ENCODE peak calls at places on chromosomes 4 and X, in five cellular contexts. One of them, this sample, is unnamed.

GRCh38 chr4:123256006-123256405 is 140.6 kb upstream of the SPRY1 start:
- DNase-seq in activated CD4-positive, alpha-beta T cell treated with anti-CD3 and anti-CD28 coated beads for 48 hours: no peak
- DNase-seq in activated T-helper 1 cell treated with anti-CD3 and anti-CD28 coated beads, Interleukin-12 subunit alpha, Interleukin-12 subunit beta, Interleukin-2, Interleukin-4 antibody, amounts not matched to agents 30 ng/mL and 10 ng/mL and 1 ng/mL, durations not matched to agents 14 hours and 24 hours and 36 hours: no peak
- DNase-seq in GF-D8: no peak
- DNase-seq in RPMI7951: no peak
- DNase-seq in this sample: no peak

GRCh38 chrX:43881410-43882293 is 598 bp downstream of the MAOB start:
- DNase-seq in activated CD4-positive, alpha-beta T cell treated with anti-CD3 and anti-CD28 coated beads for 48 hours: no peak
- DNase-seq in activated T-helper 1 cell treated with anti-CD3 and anti-CD28 coated beads, Interleukin-12 subunit alpha, Interleukin-12 subunit beta, Interleukin-2, Interleukin-4 antibody, amounts not matched to agents 30 ng/mL and 10 ng/mL and 1 ng/mL, durations not matched to agents 14 hours and 24 hours and 36 hours: no peak
- DNase-seq in GF-D8: no peak
- DNase-seq in RPMI7951: no peak
- DNase-seq in this sample: no peak

GRCh38 chr4:73707918-73708577 is 32.3 kb upstream of the CXCL8 start:
- DNase-seq in activated CD4-positive, alpha-beta T cell treated with anti-CD3 and anti-CD28 coated beads for 48 hours: no peak
- DNase-seq in activated T-helper 1 cell treated with anti-CD3 and anti-CD28 coated beads, Interleukin-12 subunit alpha, Interleukin-12 subunit beta, Interleukin-2, Interleukin-4 antibody, amounts not matched to agents 30 ng/mL and 10 ng/mL and 1 ng/mL, durations not matched to agents 14 hours and 24 hours and 36 hours: no peak
- DNase-seq in GF-D8: peak; percentile 47
- DNase-seq in RPMI7951: peak; percentile 96
- DNase-seq in this sample: peak; percentile 88

GRCh38 chrX:69109706-69110635 is 55.3 kb downstream of the PJA1 start:
- DNase-seq in activated CD4-positive, alpha-beta T cell treated with anti-CD3 and anti-CD28 coated beads for 48 hours: no peak
- DNase-seq in activated T-helper 1 cell treated with anti-CD3 and anti-CD28 coated beads, Interleukin-12 subunit alpha, Interleukin-12 subunit beta, Interleukin-2, Interleukin-4 antibody, amounts not matched to agents 30 ng/mL and 10 ng/mL and 1 ng/mL, durations not matched to agents 14 hours and 24 hours and 36 hours: no peak
- DNase-seq in GF-D8: no peak
- DNase-seq in RPMI7951: peak; percentile 97
- DNase-seq in this sample: peak; percentile 42

GRCh38 chrX:111568356-111568755 is 56.9 kb downstream of the SERTM2 start:
- DNase-seq in activated CD4-positive, alpha-beta T cell treated with anti-CD3 and anti-CD28 coated beads for 48 hours: no peak
- DNase-seq in activated T-helper 1 cell treated with anti-CD3 and anti-CD28 coated beads, Interleukin-12 subunit alpha, Interleukin-12 subunit beta, Interleukin-2, Interleukin-4 antibody, amounts not matched to agents 30 ng/mL and 10 ng/mL and 1 ng/mL, durations not matched to agents 14 hours and 24 hours and 36 hours: no peak
- DNase-seq in GF-D8: no peak
- DNase-seq in RPMI7951: peak; percentile 16
- DNase-seq in this sample: peak; percentile 3

GRCh38 chrX:92283298-92283697 is 504.1 kb downstream of the PCDH11X start:
- DNase-seq in activated CD4-positive, alpha-beta T cell treated with anti-CD3 and anti-CD28 coated beads for 48 hours: no peak
- DNase-seq in activated T-helper 1 cell treated with anti-CD3 and anti-CD28 coated beads, Interleukin-12 subunit alpha, Interleukin-12 subunit beta, Interleukin-2, Interleukin-4 antibody, amounts not matched to agents 30 ng/mL and 10 ng/mL and 1 ng/mL, durations not matched to agents 14 hours and 24 hours and 36 hours: no peak
- DNase-seq in GF-D8: no peak
- DNase-seq in RPMI7951: no peak
- DNase-seq in this sample: no peak

GRCh38 chrX:30893206-30893605 is 4.2 kb upstream of the TAB3 start:
- DNase-seq in activated CD4-positive, alpha-beta T cell treated with anti-CD3 and anti-CD28 coated beads for 48 hours: no peak
- DNase-seq in activated T-helper 1 cell treated with anti-CD3 and anti-CD28 coated beads, Interleukin-12 subunit alpha, Interleukin-12 subunit beta, Interleukin-2, Interleukin-4 antibody, amounts not matched to agents 30 ng/mL and 10 ng/mL and 1 ng/mL, durations not matched to agents 14 hours and 24 hours and 36 hours: no peak
- DNase-seq in GF-D8: no peak
- DNase-seq in RPMI7951: no peak
- DNase-seq in this sample: peak; percentile 50

GRCh38 chrX:135707880-135708279 is 5.6 kb upstream of the CT45A1 start:
- DNase-seq in activated CD4-positive, alpha-beta T cell treated with anti-CD3 and anti-CD28 coated beads for 48 hours: peak; percentile 80
- DNase-seq in activated T-helper 1 cell treated with anti-CD3 and anti-CD28 coated beads, Interleukin-12 subunit alpha, Interleukin-12 subunit beta, Interleukin-2, Interleukin-4 antibody, amounts not matched to agents 30 ng/mL and 10 ng/mL and 1 ng/mL, durations not matched to agents 14 hours and 24 hours and 36 hours: no peak
- DNase-seq in GF-D8: no peak
- DNase-seq in RPMI7951: peak; percentile 16
- DNase-seq in this sample: peak; percentile 35

GRCh38 chr4:15543537-15544195 is 74.0 kb downstream of the CC2D2A start:
- DNase-seq in activated CD4-positive, alpha-beta T cell treated with anti-CD3 and anti-CD28 coated beads for 48 hours: no peak
- DNase-seq in activated T-helper 1 cell treated with anti-CD3 and anti-CD28 coated beads, Interleukin-12 subunit alpha, Interleukin-12 subunit beta, Interleukin-2, Interleukin-4 antibody, amounts not matched to agents 30 ng/mL and 10 ng/mL and 1 ng/mL, durations not matched to agents 14 hours and 24 hours and 36 hours: no peak
- DNase-seq in GF-D8: no peak
- DNase-seq in RPMI7951: no peak
- DNase-seq in this sample: no peak

GRCh38 chrX:46326161-46326560 is 219.1 kb downstream of the ZNF674 start:
- DNase-seq in activated CD4-positive, alpha-beta T cell treated with anti-CD3 and anti-CD28 coated beads for 48 hours: no peak
- DNase-seq in activated T-helper 1 cell treated with anti-CD3 and anti-CD28 coated beads, Interleukin-12 subunit alpha, Interleukin-12 subunit beta, Interleukin-2, Interleukin-4 antibody, amounts not matched to agents 30 ng/mL and 10 ng/mL and 1 ng/mL, durations not matched to agents 14 hours and 24 hours and 36 hours: no peak
- DNase-seq in GF-D8: no peak
- DNase-seq in RPMI7951: peak; percentile 68
- DNase-seq in this sample: peak; percentile 42

GRCh38 chr4:73998040-73999011 is at the start of gene CXCL5:
- DNase-seq in activated CD4-positive, alpha-beta T cell treated with anti-CD3 and anti-CD28 coated beads for 48 hours: no peak
- DNase-seq in activated T-helper 1 cell treated with anti-CD3 and anti-CD28 coated beads, Interleukin-12 subunit alpha, Interleukin-12 subunit beta, Interleukin-2, Interleukin-4 antibody, amounts not matched to agents 30 ng/mL and 10 ng/mL and 1 ng/mL, durations not matched to agents 14 hours and 24 hours and 36 hours: no peak
- DNase-seq in GF-D8: no peak
- DNase-seq in RPMI7951: peak; percentile 69
- DNase-seq in this sample: no peak

GRCh38 chr4:126790633-126791032 is 842.1 kb upstream of the INTU start:
- DNase-seq in activated CD4-positive, alpha-beta T cell treated with anti-CD3 and anti-CD28 coated beads for 48 hours: no peak
- DNase-seq in activated T-helper 1 cell treated with anti-CD3 and anti-CD28 coated beads, Interleukin-12 subunit alpha, Interleukin-12 subunit beta, Interleukin-2, Interleukin-4 antibody, amounts not matched to agents 30 ng/mL and 10 ng/mL and 1 ng/mL, durations not matched to agents 14 hours and 24 hours and 36 hours: no peak
- DNase-seq in GF-D8: no peak
- DNase-seq in RPMI7951: no peak
- DNase-seq in this sample: no peak

GRCh38 chrX:43481601-43482000 is 174.5 kb upstream of the MAOA start:
- DNase-seq in activated CD4-positive, alpha-beta T cell treated with anti-CD3 and anti-CD28 coated beads for 48 hours: no peak
- DNase-seq in activated T-helper 1 cell treated with anti-CD3 and anti-CD28 coated beads, Interleukin-12 subunit alpha, Interleukin-12 subunit beta, Interleukin-2, Interleukin-4 antibody, amounts not matched to agents 30 ng/mL and 10 ng/mL and 1 ng/mL, durations not matched to agents 14 hours and 24 hours and 36 hours: no peak
- DNase-seq in GF-D8: no peak
- DNase-seq in RPMI7951: no peak
- DNase-seq in this sample: no peak

GRCh38 chrX:71870337-71871098 is 40.1 kb upstream of the NHSL2 start:
- DNase-seq in activated CD4-positive, alpha-beta T cell treated with anti-CD3 and anti-CD28 coated beads for 48 hours: peak; percentile 28
- DNase-seq in activated T-helper 1 cell treated with anti-CD3 and anti-CD28 coated beads, Interleukin-12 subunit alpha, Interleukin-12 subunit beta, Interleukin-2, Interleukin-4 antibody, amounts not matched to agents 30 ng/mL and 10 ng/mL and 1 ng/mL, durations not matched to agents 14 hours and 24 hours and 36 hours: no peak
- DNase-seq in GF-D8: no peak
- DNase-seq in RPMI7951: peak; percentile 24
- DNase-seq in this sample: peak; percentile 56

GRCh38 chr4:108337923-108338322 is 169.2 kb upstream of the LEF1 start:
- DNase-seq in activated CD4-positive, alpha-beta T cell treated with anti-CD3 and anti-CD28 coated beads for 48 hours: no peak
- DNase-seq in activated T-helper 1 cell treated with anti-CD3 and anti-CD28 coated beads, Interleukin-12 subunit alpha, Interleukin-12 subunit beta, Interleukin-2, Interleukin-4 antibody, amounts not matched to agents 30 ng/mL and 10 ng/mL and 1 ng/mL, durations not matched to agents 14 hours and 24 hours and 36 hours: no peak
- DNase-seq in GF-D8: no peak
- DNase-seq in RPMI7951: peak; percentile 87
- DNase-seq in this sample: peak; percentile 54

GRCh38 chr4:176549161-176549865 is 229.5 kb downstream of the SPCS3 start:
- DNase-seq in activated CD4-positive, alpha-beta T cell treated with anti-CD3 and anti-CD28 coated beads for 48 hours: no peak
- DNase-seq in activated T-helper 1 cell treated with anti-CD3 and anti-CD28 coated beads, Interleukin-12 subunit alpha, Interleukin-12 subunit beta, Interleukin-2, Interleukin-4 antibody, amounts not matched to agents 30 ng/mL and 10 ng/mL and 1 ng/mL, durations not matched to agents 14 hours and 24 hours and 36 hours: no peak
- DNase-seq in GF-D8: no peak
- DNase-seq in RPMI7951: peak; percentile 63
- DNase-seq in this sample: peak; percentile 37

GRCh38 chr4:140103676-140104075 is 50.3 kb downstream of the MAML3 start:
- DNase-seq in activated CD4-positive, alpha-beta T cell treated with anti-CD3 and anti-CD28 coated beads for 48 hours: peak; percentile 59
- DNase-seq in activated T-helper 1 cell treated with anti-CD3 and anti-CD28 coated beads, Interleukin-12 subunit alpha, Interleukin-12 subunit beta, Interleukin-2, Interleukin-4 antibody, amounts not matched to agents 30 ng/mL and 10 ng/mL and 1 ng/mL, durations not matched to agents 14 hours and 24 hours and 36 hours: peak; percentile 54
- DNase-seq in GF-D8: peak; percentile 31
- DNase-seq in RPMI7951: peak; percentile 66
- DNase-seq in this sample: peak; percentile 97

GRCh38 chr4:169330811-169331210 is 60.1 kb upstream of the SH3RF1 start:
- DNase-seq in activated CD4-positive, alpha-beta T cell treated with anti-CD3 and anti-CD28 coated beads for 48 hours: no peak
- DNase-seq in activated T-helper 1 cell treated with anti-CD3 and anti-CD28 coated beads, Interleukin-12 subunit alpha, Interleukin-12 subunit beta, Interleukin-2, Interleukin-4 antibody, amounts not matched to agents 30 ng/mL and 10 ng/mL and 1 ng/mL, durations not matched to agents 14 hours and 24 hours and 36 hours: no peak
- DNase-seq in GF-D8: no peak
- DNase-seq in RPMI7951: no peak
- DNase-seq in this sample: no peak

GRCh38 chrX:15643786-15644559 is 20.6 kb downstream of the CLTRN start:
- DNase-seq in activated CD4-positive, alpha-beta T cell treated with anti-CD3 and anti-CD28 coated beads for 48 hours: no peak
- DNase-seq in activated T-helper 1 cell treated with anti-CD3 and anti-CD28 coated beads, Interleukin-12 subunit alpha, Interleukin-12 subunit beta, Interleukin-2, Interleukin-4 antibody, amounts not matched to agents 30 ng/mL and 10 ng/mL and 1 ng/mL, durations not matched to agents 14 hours and 24 hours and 36 hours: no peak
- DNase-seq in GF-D8: no peak
- DNase-seq in RPMI7951: no peak
- DNase-seq in this sample: no peak

GRCh38 chrX:153687121-153688039 is at the start of gene SLC6A8:
- DNase-seq in activated CD4-positive, alpha-beta T cell treated with anti-CD3 and anti-CD28 coated beads for 48 hours: peak; percentile 27
- DNase-seq in activated T-helper 1 cell treated with anti-CD3 and anti-CD28 coated beads, Interleukin-12 subunit alpha, Interleukin-12 subunit beta, Interleukin-2, Interleukin-4 antibody, amounts not matched to agents 30 ng/mL and 10 ng/mL and 1 ng/mL, durations not matched to agents 14 hours and 24 hours and 36 hours: peak; percentile 6
- DNase-seq in GF-D8: no peak
- DNase-seq in RPMI7951: peak; percentile 60
- DNase-seq in this sample: no peak